ENCODE peak calls at places on chromosomes 4 and X, in seven cellular contexts. Y, X, Z, L, N, T and K are unnamed samples. For H3K4me1, the result is how much of the 10 kb centered on the place peaks cover.

GRCh38 chr4:141158219-141158618 is 24.9 kb upstream of the RNF150 start:
- DNase-seq in L (no peak), T (no peak), Y (peak), N (peak), X (no peak), Z (peak), K (no peak)

GRCh38 chr4:109434793-109435080 is 1.1 kb downstream of the SEC24B start:
- DNase-seq in X (no peak), Y (no peak), T (no peak), L (no peak), Z (no peak), N (no peak), K (no peak)

GRCh38 chrX:46588263-46588662 is 14.7 kb downstream of the CHST7 start:
- DNase-seq in L (no peak), X (no peak), Z (no peak), Y (no peak), N (no peak), T (peak), K (no peak)

GRCh38 chr4:139581096-139581495 is 25.1 kb upstream of the SETD7 start:
- DNase-seq in Z (no peak), L (no peak), Y (no peak), X (no peak), T (no peak), N (no peak), K (no peak)

GRCh38 chr4:179709961-179710624 is 2267.9 kb upstream of the AGA start:
- DNase-seq in X (no peak), N (no peak), T (no peak), Z (no peak), Y (peak), L (no peak), K (no peak)

GRCh38 chr4:122619583-122619982 is 1.3 kb downstream of the IL21 start:
- DNase-seq in Z (no peak), L (no peak), X (no peak), T (no peak), Y (no peak), N (no peak), K (no peak)

GRCh38 chr4:185833055-185833598 is 21.1 kb upstream of the SORBS2 start:
- DNase-seq in Y (peak), N (no peak), L (no peak), Z (no peak), X (no peak), T (no peak), K (no peak)

GRCh38 chr4:153151535-153152452 is 52.4 kb upstream of the TRIM2 start:
- DNase-seq in N (no peak), L (peak), T (no peak), Z (peak), X (no peak), Y (peak), K (peak)

GRCh38 chr4:80112236-80112635 is 39.2 kb upstream of the ANTXR2 start:
- DNase-seq in Z (no peak), T (no peak), Y (no peak), N (no peak), L (no peak), X (no peak), K (no peak)

GRCh38 chr4:186536285-186536684 is 19.1 kb downstream of the MTNR1A start:
- DNase-seq in Y (peak), N (no peak), Z (no peak), X (no peak), T (no peak), L (no peak), K (no peak)

GRCh38 chr4:80058740-80059139 is 14.3 kb downstream of the ANTXR2 start:
- DNase-seq in Y (no peak), N (no peak), L (no peak), T (no peak), Z (no peak), X (no peak), K (peak)

GRCh38 chr4:112889619-112890294 is 159.7 kb upstream of the ANK2 start:
- DNase-seq in Y (no peak), T (no peak), N (no peak), Z (no peak), X (no peak), L (no peak), K (no peak)

GRCh38 chr4:154781126-154781982 is at the start of gene RBM46:
- DNase-seq in T (no peak), L (no peak), Y (no peak), Z (no peak), N (no peak), X (no peak), K (no peak)

GRCh38 chr4:15882675-15883086 is 55.9 kb downstream of the FGFBP1 start:
- DNase-seq in X (no peak), T (peak), L (no peak), N (peak), Z (peak), Y (peak), K (no peak)

GRCh38 chr4:165378763-165379631 is at the start of gene CPE:
- DNase-seq in T (peak), Z (peak), Y (peak), N (peak), X (peak), L (peak), K (no peak)

GRCh38 chr4:141567326-141567915 is 69.0 kb upstream of the IL15 start:
- DNase-seq in T (no peak), L (no peak), X (no peak), Z (no peak), Y (no peak), N (no peak), K (no peak)

GRCh38 chrX:149286940-149287349 is 218.2 kb downstream of the IDS start:
- DNase-seq in Y (peak), X (no peak), T (no peak), N (peak), L (no peak), Z (peak), K (peak)

GRCh38 chr4:31246856-31247255 is 526.7 kb downstream of the PCDH7 start:
- DNase-seq in Y (no peak), N (no peak), L (no peak), Z (no peak), T (no peak), X (no peak), K (no peak)

GRCh38 chr4:186876961-186877626 is 153.4 kb upstream of the FAT1 start:
- DNase-seq in N (no peak), T (no peak), Y (no peak), L (no peak), Z (no peak), X (no peak), K (no peak)

GRCh38 chrX:139909716-139910115 is 23.1 kb downstream of the ATP11C start:
- DNase-seq in Y (no peak), X (no peak), Z (no peak), T (no peak), N (no peak), L (no peak), K (no peak)

GRCh38 chrX:95117556-95117955 is 1443.5 kb downstream of the FAM133A start:
- DNase-seq in Y (no peak), X (no peak), Z (no peak), T (no peak), L (no peak), N (no peak), K (no peak)

GRCh38 chr4:20565075-20565721 is 135.1 kb upstream of the PACRGL start:
- DNase-seq in L (no peak), X (no peak), Y (no peak), Z (no peak), N (no peak), T (no peak), K (no peak)

GRCh38 chrX:138745215-138745614 is 33.7 kb upstream of the FGF13 start:
- DNase-seq in Z (peak), Y (peak), N (peak), L (no peak), X (no peak), T (no peak), K (no peak)

GRCh38 chrX:152600853-152601635 is 36.7 kb upstream of the GABRQ start:
- DNase-seq in Y (peak), T (no peak), N (no peak), Z (peak), X (no peak), L (no peak), K (no peak)

GRCh38 chr4:149897784-149898183 is 82.1 kb upstream of the IQCM start:
- DNase-seq in N (no peak), X (no peak), Z (peak), Y (peak), L (no peak), T (no peak), K (no peak)

GRCh38 chrX:106928227-106928626 is 8.0 kb downstream of the CLDN2 start:
- DNase-seq in Y (no peak), L (no peak), T (no peak), N (no peak), Z (no peak), X (no peak), K (no peak)

GRCh38 chrX:81489987-81490386 is 288.1 kb downstream of the SH3BGRL start:
- DNase-seq in Y (no peak), X (no peak), N (no peak), L (no peak), Z (peak), T (no peak), K (no peak)

GRCh38 chr4:109211671-109212070 is 90.8 kb downstream of the COL25A1 start:
- DNase-seq in N (no peak), X (no peak), T (no peak), Z (no peak), L (no peak), Y (no peak), K (no peak)

GRCh38 chrX:106917830-106918500 is 2.2 kb upstream of the CLDN2 start:
- DNase-seq in N (peak), Y (no peak), T (no peak), X (no peak), L (no peak), Z (no peak), K (no peak)

GRCh38 chr4:61886180-61886579 is 686.1 kb downstream of the ADGRL3 start:
- DNase-seq in L (no peak), T (no peak), N (no peak), X (no peak), Y (no peak), Z (no peak), K (no peak)

GRCh38 chrX:131816551-131817136 is 206.5 kb upstream of the STK26 start:
- DNase-seq in Z (no peak), N (no peak), Y (no peak), L (no peak), X (no peak), T (no peak), K (peak)

GRCh38 chrX:131818297-131818936 is 204.7 kb upstream of the STK26 start:
- DNase-seq in L (no peak), T (no peak), X (no peak), Y (no peak), N (no peak), Z (no peak), K (no peak)

GRCh38 chrX:131812847-131813825 is 210.0 kb upstream of the STK26 start:
- DNase-seq in Z (no peak), L (no peak), Y (no peak), T (peak), N (peak), X (peak), K (peak)
- H3K4me3 ChIP-seq in Z (no peak), L (peak), Y (no peak), T (peak), N (no peak), X (peak), K (peak)

GRCh38 chr4:78561677-78562076 is 10.1 kb downstream of the ANXA3 start:
- DNase-seq in Y (no peak), N (no peak), T (no peak), L (no peak), Z (no peak), X (no peak), K (no peak)
- H3K4me1 ChIP-seq in Y (under half), N (half or more), T (under half), L (under half), Z (under half), X (under half), K (under half)

GRCh38 chr4:180949825-180950224 is 1293.4 kb upstream of the TENM3 start:
- DNase-seq in Z (no peak), L (no peak), T (no peak), Y (no peak), X (no peak), N (no peak), K (no peak)
- H3K27ac ChIP-seq in Z (no peak), L (no peak), T (no peak), Y (no peak), X (no peak), N (no peak), K (no peak)

GRCh38 chrX:25004040-25004439 is 11.7 kb downstream of the ARX start:
- DNase-seq in Z (no peak), Y (peak), T (no peak), X (no peak), N (no peak), L (no peak), K (no peak)

GRCh38 chrX:25005034-25005381 is 10.8 kb downstream of the ARX start:
- DNase-seq in N (no peak), L (no peak), Y (no peak), X (no peak), Z (no peak), T (no peak), K (no peak)

GRCh38 chrX:25003066-25003849 is 12.5 kb downstream of the ARX start:
- DNase-seq in N (no peak), T (no peak), Z (no peak), X (no peak), L (no peak), Y (peak), K (no peak)

GRCh38 chrX:25005382-25006185 is 10.2 kb downstream of the ARX start:
- DNase-seq in T (no peak), N (no peak), L (no peak), X (no peak), Z (no peak), Y (peak), K (no peak)

GRCh38 chrX:25004485-25005032 is 11.2 kb downstream of the ARX start:
- DNase-seq in Z (no peak), T (no peak), X (no peak), Y (peak), N (no peak), L (no peak), K (no peak)
- H3K4me3 ChIP-seq in Z (peak), T (peak), X (peak), Y (peak), N (no peak), L (no peak), K (no peak)

GRCh38 chr4:40721730-40722171 is 28.0 kb upstream of the NSUN7 start:
- DNase-seq in Z (no peak), T (no peak), Y (no peak), N (no peak), L (no peak), X (no peak), K (no peak)

GRCh38 chr4:40718571-40718970 is 31.2 kb upstream of the NSUN7 start:
- DNase-seq in Y (peak), N (no peak), Z (no peak), X (no peak), L (no peak), T (no peak), K (no peak)

GRCh38 chr4:40719008-40719623 is 30.6 kb upstream of the NSUN7 start:
- DNase-seq in X (no peak), Z (peak), Y (peak), N (peak), L (no peak), T (no peak), K (no peak)

GRCh38 chr4:40720931-40721330 is 28.8 kb upstream of the NSUN7 start:
- DNase-seq in L (no peak), Z (no peak), N (no peak), X (no peak), T (no peak), Y (no peak), K (no peak)

GRCh38 chr4:40720351-40720750 is 29.4 kb upstream of the NSUN7 start:
- DNase-seq in T (no peak), X (no peak), Y (no peak), N (no peak), L (no peak), Z (no peak), K (no peak)
- H3K4me1 ChIP-seq in T (under half), X (under half), Y (under half), N (under half), L (under half), Z (under half), K (under half)

GRCh38 chr4:160364217-160364616 is 1261.3 kb downstream of the RAPGEF2 start:
- DNase-seq in N (no peak), X (no peak), T (no peak), L (no peak), Z (no peak), Y (no peak), K (no peak)

GRCh38 chr4:160373911-160374310 is 1271.0 kb downstream of the RAPGEF2 start:
- DNase-seq in Z (no peak), Y (no peak), T (no peak), X (no peak), N (no peak), L (no peak), K (no peak)

GRCh38 chr4:160372390-160372789 is 1269.5 kb downstream of the RAPGEF2 start:
- DNase-seq in Z (no peak), X (no peak), L (no peak), T (no peak), Y (no peak), N (no peak), K (no peak)

GRCh38 chr4:160371446-160371845 is 1268.6 kb downstream of the RAPGEF2 start:
- DNase-seq in X (no peak), T (no peak), L (no peak), Y (no peak), N (no peak), Z (no peak), K (no peak)

GRCh38 chr4:160370046-160370445 is 1267.2 kb downstream of the RAPGEF2 start:
- DNase-seq in Y (no peak), N (no peak), Z (no peak), T (no peak), X (no peak), L (no peak), K (no peak)
- H3K27ac ChIP-seq in Y (no peak), N (no peak), Z (no peak), T (no peak), X (no peak), L (no peak), K (no peak)

GRCh38 chr4:73251384-73251783 is 7.2 kb downstream of the ANKRD17 start:
- DNase-seq in X (no peak), Z (no peak), T (no peak), Y (no peak), L (no peak), N (no peak), K (no peak)
- H3K4me3 ChIP-seq in X (no peak), Z (no peak), T (no peak), Y (no peak), L (no peak), N (no peak), K (no peak)

GRCh38 chr4:119204898-119205297 is 7.6 kb upstream of the USP53 start:
- DNase-seq in X (no peak), L (no peak), Y (no peak), T (no peak), Z (no peak), N (no peak), K (no peak)

GRCh38 chr4:119209077-119209476 is 3.4 kb upstream of the USP53 start:
- DNase-seq in T (no peak), X (no peak), N (peak), Y (no peak), Z (no peak), L (no peak), K (no peak)

GRCh38 chr4:119205690-119206089 is 6.8 kb upstream of the USP53 start:
- DNase-seq in X (no peak), N (no peak), Y (no peak), T (no peak), Z (no peak), L (no peak), K (no peak)

GRCh38 chr4:119207051-119207450 is 5.5 kb upstream of the USP53 start:
- DNase-seq in Z (no peak), T (no peak), L (no peak), Y (no peak), N (no peak), X (no peak), K (no peak)

DNA sequence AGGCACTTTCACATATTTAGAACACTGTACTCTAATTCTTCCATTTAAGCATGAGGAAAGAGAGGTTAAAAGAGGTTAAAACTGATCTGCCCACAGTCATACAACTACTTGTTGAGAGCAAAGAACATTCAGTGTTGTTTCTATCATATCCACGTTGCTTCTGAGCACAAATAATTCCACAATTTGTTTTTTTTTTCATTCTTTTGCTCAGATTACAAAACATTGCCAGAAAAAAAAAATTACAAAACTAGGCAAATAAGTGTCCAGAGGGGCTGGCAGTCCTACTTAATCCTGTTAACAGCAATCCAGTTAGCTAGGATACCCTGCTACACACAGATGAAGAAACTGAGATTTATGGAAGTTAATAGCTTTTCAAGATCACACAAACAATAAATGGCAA is 6.3 kb upstream of the USP53 start:
- DNase-seq in X (no peak), T (no peak), L (no peak), Z (no peak), N (no peak), Y (no peak), K (no peak)
- H3K4me1 ChIP-seq in X (under half), T (under half), L (under half), Z (under half), N (under half), Y (under half), K (under half)

GRCh38 chr4:37470243-37470642 is 215.9 kb downstream of the RELL1 start:
- DNase-seq in N (no peak), L (no peak), T (no peak), Y (no peak), Z (no peak), X (no peak), K (no peak)
- H3K27ac ChIP-seq in N (no peak), L (no peak), T (no peak), Y (no peak), Z (no peak), X (no peak), K (no peak)